ENCODE peak calls at places on chromosomes 7 and 10, in ten cellular contexts. U, B, H, Z, R, E, D, Q, G and A are unnamed samples.

GRCh38 chr7:87328281-87328680 is 17.2 kb upstream of the CROT start:
- DNase-seq in U (no peak), R (no peak), E (no peak), G (peak; percentile 56), Q (no peak), H (no peak), D (no peak), Z (peak; percentile 62), B (no peak), A (no peak)

GRCh38 chr10:116753759-116754158 is 11.4 kb upstream of the HSPA12A start:
- DNase-seq in R (no peak), B (no peak), E (no peak), U (no peak), G (peak; percentile 75), Q (no peak), D (peak; percentile 61), Z (no peak), H (no peak), A (peak; percentile 81)

GRCh38 chr10:1643161-1643910 is 94.0 kb downstream of the ADARB2 start:
- DNase-seq in B (peak; percentile 71), H (no peak), G (no peak), U (no peak), D (no peak), R (no peak), Z (no peak), Q (no peak), E (no peak), A (peak; percentile 51)

GRCh38 chr10:27503498-27504006 is 552 bp upstream of the RAB18 start:
- DNase-seq in G (no peak), H (no peak), Z (no peak), R (no peak), B (no peak), U (no peak), D (no peak), E (no peak), Q (no peak), A (no peak)

GRCh38 chr10:49364747-49365146 is 31.1 kb downstream of the DRGX start:
- DNase-seq in Z (no peak), B (no peak), Q (no peak), U (no peak), H (no peak), D (no peak), E (no peak), G (no peak), R (peak; percentile 32), A (no peak)

GRCh38 chr10:7445474-7446135 is 34.8 kb upstream of the SFMBT2 start:
- DNase-seq in D (no peak), U (no peak), Q (no peak), Z (no peak), R (no peak), H (no peak), B (no peak), G (no peak), E (no peak), A (no peak)

GRCh38 chr10:118871244-118871865 is 116.6 kb upstream of the CACUL1 start:
- DNase-seq in H (no peak), U (no peak), E (no peak), Z (no peak), R (no peak), Q (no peak), B (no peak), G (no peak), D (no peak), A (no peak)

GRCh38 chr10:35640474-35640873 is 1.6 kb downstream of the FZD8 start:
- DNase-seq in U (peak; percentile 69), Z (peak; percentile 69), Q (peak; percentile 72), H (no peak), R (peak; percentile 86), B (peak; percentile 70), G (peak; percentile 65), D (peak; percentile 83), E (peak; percentile 85), A (peak; percentile 70)

DNA sequence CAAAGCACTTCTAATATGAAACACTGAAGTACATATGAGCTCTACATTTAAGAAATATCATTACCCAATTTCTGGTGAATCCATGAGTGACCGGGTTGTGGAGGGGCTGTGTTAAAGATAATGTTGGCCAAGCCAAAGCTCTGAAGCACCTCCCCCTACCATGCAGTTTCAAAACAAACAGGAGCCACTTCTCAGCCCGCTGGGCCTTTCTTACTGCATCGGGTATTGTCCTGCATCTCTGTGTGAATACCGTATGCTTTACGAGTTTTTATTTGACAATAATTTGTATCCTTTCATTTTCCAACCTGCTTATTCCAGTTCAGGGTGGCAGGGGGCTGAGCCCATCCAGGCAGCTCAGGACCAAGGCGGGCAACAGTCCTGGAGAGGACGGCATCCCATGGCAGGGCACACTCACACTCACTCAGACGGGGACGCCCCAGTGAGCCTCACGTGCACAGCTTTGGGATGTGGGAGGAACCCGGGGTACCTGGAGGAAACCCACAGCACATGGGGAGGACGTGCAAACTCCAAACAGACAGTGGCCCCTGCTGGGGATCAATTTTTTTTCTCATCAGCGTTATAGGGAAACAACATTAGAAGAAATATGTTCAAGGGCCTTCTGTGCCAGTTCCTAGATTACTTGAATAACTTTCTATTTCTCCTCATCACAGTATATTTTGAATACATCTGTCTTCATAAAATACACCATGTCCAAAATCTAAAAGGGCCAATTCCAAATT is 1.9 kb downstream of the RNF32 start:
- DNase-seq in R (no peak), B (no peak), E (no peak), Q (no peak), D (no peak), H (no peak), Z (no peak), G (no peak), U (no peak), A (no peak)
- TF ChIP-seq CTCF in R (no peak), B (no peak), E (no peak), Q (no peak), D (no peak), H (no peak), Z (no peak), G (no peak), U (no peak), A (no peak)

GRCh38 chr7:117791877-117792780 is 81.1 kb downstream of the CTTNBP2 start:
- DNase-seq in G (no peak), E (no peak), H (no peak), U (no peak), Q (no peak), B (no peak), Z (no peak), D (no peak), R (no peak), A (no peak)
- TF ChIP-seq CTCF in G (no peak), E (no peak), H (no peak), U (no peak), Q (no peak), B (no peak), Z (no peak), D (no peak), R (no peak), A (no peak)

GRCh38 chr10:110209399-110209925 is 2.1 kb downstream of the MXI1 start:
- DNase-seq in R (peak; percentile 94), D (peak; percentile 89), Z (peak; percentile 54), G (peak; percentile 55), Q (peak; percentile 56), E (peak; percentile 74), H (no peak), U (peak; percentile 65), B (no peak), A (peak; percentile 74)

GRCh38 chr10:110207805-110208613 is 604 bp downstream of the MXI1 start:
- DNase-seq in Z (no peak), D (peak; percentile 77), U (no peak), R (peak; percentile 91), B (no peak), G (peak; percentile 28), E (no peak), Q (peak; percentile 40), H (no peak), A (peak; percentile 39)

GRCh38 chr10:110206988-110207804 is at the start of gene MXI1:
- DNase-seq in R (peak; percentile 94), Z (peak; percentile 82), G (peak; percentile 84), U (peak; percentile 83), D (peak; percentile 87), Q (peak; percentile 74), H (no peak), E (peak; percentile 82), B (peak; percentile 82), A (peak; percentile 86)

GRCh38 chr10:110209926-110210662 is 2.7 kb downstream of the MXI1 start:
- DNase-seq in E (peak; percentile 81), Z (peak; percentile 23), D (peak; percentile 90), H (no peak), Q (peak; percentile 71), U (peak; percentile 64), G (peak; percentile 14), B (no peak), R (peak; percentile 93), A (peak; percentile 29)

DNA sequence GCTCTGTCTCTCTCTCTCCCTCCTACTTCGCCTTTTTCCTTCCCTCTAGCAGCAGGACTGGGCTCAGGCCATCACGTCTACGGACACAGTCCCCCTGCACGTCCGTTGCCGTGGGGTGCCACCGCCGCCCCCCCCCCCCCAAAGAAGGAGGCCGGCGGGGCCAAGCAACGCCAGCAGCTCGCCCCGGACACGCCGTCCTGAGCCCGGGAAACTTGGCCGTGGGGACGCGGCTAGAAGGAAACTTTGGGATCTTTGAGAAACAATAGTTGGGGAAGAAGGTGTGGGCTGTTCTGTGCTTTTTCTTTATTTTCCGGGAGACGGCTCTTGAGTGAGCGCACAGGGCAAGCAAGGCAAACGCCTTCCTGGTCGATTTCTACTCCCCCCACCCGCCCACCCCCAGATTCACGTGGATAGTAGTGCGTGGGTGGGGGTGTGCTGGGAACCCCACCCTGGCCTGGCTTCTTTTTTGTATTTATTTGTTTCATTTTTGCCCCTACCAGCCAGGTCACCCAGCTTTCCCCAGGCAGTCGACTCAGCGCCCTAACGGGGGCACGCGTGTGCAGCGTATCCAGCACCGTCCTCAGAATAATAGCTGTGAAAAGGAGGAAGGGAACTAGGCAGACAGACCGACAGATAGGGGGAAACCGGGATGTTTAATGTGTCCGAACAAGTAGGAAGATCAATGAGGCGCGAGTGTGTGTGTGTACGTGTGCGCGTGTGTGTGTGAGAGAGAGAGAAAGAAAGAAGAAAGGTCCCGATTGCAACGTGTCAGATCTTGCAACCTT is 1.4 kb downstream of the MXI1 start:
- DNase-seq in Z (peak; percentile 60), U (peak; percentile 36), B (no peak), G (peak; percentile 57), R (peak; percentile 87), E (no peak), H (no peak), D (peak; percentile 75), Q (peak; percentile 39), A (peak; percentile 54)
- TF ChIP-seq CTCF in Z (peak; percentile 32), U (no peak), B (peak; percentile 11), G (peak; percentile 10), R (no peak), E (peak; percentile 35), H (peak; percentile 55), D (no peak), Q (no peak), A (no peak)

GRCh38 chr10:91046891-91047290 is 126.0 kb upstream of the ANKRD1 start:
- DNase-seq in B (no peak), E (no peak), D (peak; percentile 65), R (no peak), G (no peak), U (no peak), H (no peak), Q (no peak), Z (peak; percentile 28), A (no peak)

GRCh38 chr10:91040343-91040742 is 119.5 kb upstream of the ANKRD1 start:
- DNase-seq in Z (no peak), Q (no peak), D (no peak), B (no peak), H (no peak), U (no peak), R (no peak), G (no peak), E (no peak), A (no peak)

GRCh38 chr10:91042069-91042468 is 121.2 kb upstream of the ANKRD1 start:
- DNase-seq in U (no peak), Q (no peak), D (no peak), Z (peak; percentile 26), R (no peak), G (peak; percentile 24), E (no peak), B (no peak), H (no peak), A (no peak)

GRCh38 chr10:91048380-91048779 is 127.5 kb upstream of the ANKRD1 start:
- DNase-seq in U (no peak), R (no peak), Q (no peak), H (no peak), G (no peak), E (no peak), B (no peak), D (no peak), Z (no peak), A (no peak)

GRCh38 chr10:91043173-91043910 is 122.5 kb upstream of the ANKRD1 start:
- DNase-seq in R (no peak), G (peak; percentile 49), Z (peak; percentile 45), B (no peak), D (no peak), H (no peak), E (no peak), U (no peak), Q (no peak), A (peak; percentile 57)
- TF ChIP-seq CTCF in R (no peak), G (peak; percentile 54), Z (peak; percentile 57), B (peak; percentile 55), D (no peak), H (peak; percentile 34), E (peak; percentile 59), U (peak; percentile 69), Q (peak; percentile 15), A (peak; percentile 54)